ENCODE peak calls at places on chromosomes 1 and 21, in ten cellular contexts. G is RWPE1, I is suprapubic skin, F is mammary epithelial cell, N is progenitor cell of endocrine pancreas, T is GM12864, J is GM20000, M is cardiac fibroblast, S is GM13977, E is A549. P is an unnamed sample.

GRCh38 chr1:168509204-168509603 is 34.6 kb downstream of the XCL2 start:
- DNase-seq in E (no peak), F (no peak), T (no peak), N (no peak), I (no peak), G (no peak), M (no peak), S (no peak), J (no peak), P (no peak)

GRCh38 chr21:37006521-37007291 is at the start of gene RIPPLY3:
- DNase-seq in J (peak), I (no peak), N (peak), G (no peak), M (peak), F (peak), T (no peak), E (no peak), S (peak), P (peak)

GRCh38 chr1:41891403-41891896 is 27.3 kb downstream of the HIVEP3 start:
- DNase-seq in G (peak), E (no peak), S (peak), J (peak), F (peak), T (peak), I (no peak), M (peak), N (no peak), P (peak)

GRCh38 chr1:29708818-29709710 is 472.7 kb downstream of the PTPRU start:
- DNase-seq in I (no peak), F (peak), M (peak), J (no peak), G (peak), N (no peak), S (no peak), E (peak), T (no peak), P (peak)

GRCh38 chr1:84687703-84688460 is 2.4 kb downstream of the SSX2IP start:
- DNase-seq in G (no peak), N (no peak), T (no peak), F (no peak), J (no peak), S (no peak), I (no peak), E (no peak), M (peak), P (no peak)

GRCh38 chr1:150551049-150551783 is 2.0 kb downstream of the ADAMTSL4 start:
- DNase-seq in N (no peak), F (no peak), E (no peak), J (no peak), I (no peak), M (no peak), G (no peak), T (no peak), S (no peak), P (no peak)

GRCh38 chr1:222697858-222698257 is 14.4 kb downstream of the AIDA start:
- DNase-seq in I (no peak), J (no peak), F (no peak), G (no peak), M (peak), N (no peak), T (no peak), E (no peak), S (no peak), P (no peak)

GRCh38 chr1:19974822-19975416 is 4.5 kb downstream of the PLA2G2A start:
- DNase-seq in G (peak), F (peak), J (peak), I (no peak), S (peak), E (peak), T (no peak), M (peak), N (no peak), P (peak)

GRCh38 chr1:96843601-96844000 is 122.0 kb downstream of the PTBP2 start:
- DNase-seq in I (no peak), J (no peak), S (no peak), F (no peak), T (no peak), M (no peak), G (no peak), N (no peak), E (no peak), P (no peak)

GRCh38 chr1:213183036-213183672 is 132.1 kb downstream of the RPS6KC1 start:
- DNase-seq in J (no peak), S (no peak), F (no peak), I (no peak), N (no peak), T (no peak), M (no peak), E (no peak), G (no peak), P (no peak)

GRCh38 chr1:10516244-10516643 is 41.5 kb downstream of the PEX14 start:
- DNase-seq in F (no peak), J (no peak), T (no peak), G (no peak), E (no peak), I (no peak), M (no peak), S (no peak), N (no peak), P (no peak)

GRCh38 chr1:219689774-219690173 is 76.9 kb upstream of the ZC3H11B start:
- DNase-seq in M (no peak), G (no peak), N (no peak), E (no peak), T (no peak), J (no peak), I (no peak), F (no peak), S (no peak), P (no peak)

GRCh38 chr1:55127827-55128343 is 87.3 kb downstream of the USP24 start:
- DNase-seq in N (no peak), M (peak), J (peak), I (no peak), T (peak), G (no peak), S (peak), E (no peak), F (peak), P (no peak)

GRCh38 chr1:15830284-15830657 is 17.2 kb upstream of the SPEN start:
- DNase-seq in G (no peak), N (no peak), J (no peak), I (no peak), M (no peak), S (no peak), T (no peak), F (no peak), E (no peak), P (no peak)

GRCh38 chr1:35808376-35809155 is 750 bp downstream of the AGO4 start:
- DNase-seq in M (peak), E (peak), S (peak), F (peak), N (peak), I (peak), G (peak), T (no peak), J (peak), P (peak)

GRCh38 chr21:36579898-36580297 is 100.0 kb upstream of the CLDN14 start:
- DNase-seq in S (no peak), T (no peak), E (no peak), I (no peak), G (no peak), F (no peak), M (no peak), J (no peak), N (no peak), P (no peak)

GRCh38 chr1:171142081-171142450 is 43.0 kb upstream of the FMO2 start:
- DNase-seq in G (no peak), E (no peak), T (no peak), N (no peak), I (peak), J (no peak), F (no peak), S (no peak), M (peak), P (no peak)

GRCh38 chr1:6911974-6912373 is 126.7 kb downstream of the CAMTA1 start:
- DNase-seq in I (no peak), M (peak), E (no peak), J (no peak), S (no peak), T (no peak), G (no peak), N (no peak), F (no peak), P (no peak)

GRCh38 chr1:231315887-231316286 is 21.8 kb downstream of the EXOC8 start:
- DNase-seq in N (no peak), I (no peak), T (no peak), G (no peak), J (peak), F (peak), M (peak), S (peak), E (peak), P (peak)

GRCh38 chr1:86389315-86389714 is 6.8 kb downstream of the ODF2L start:
- DNase-seq in M (no peak), I (no peak), F (no peak), T (no peak), G (no peak), N (no peak), S (no peak), E (no peak), J (no peak), P (no peak)

GRCh38 chr1:46587072-46587471 is 17.0 kb downstream of the MKNK1 start:
- DNase-seq in E (no peak), G (no peak), I (no peak), M (no peak), T (no peak), N (no peak), F (no peak), S (no peak), J (no peak), P (no peak)

GRCh38 chr1:7885513-7886298 is 32.8 kb upstream of the UTS2 start:
- DNase-seq in S (no peak), J (no peak), N (no peak), G (peak), M (no peak), F (peak), T (no peak), E (no peak), I (peak), P (peak)

DNA sequence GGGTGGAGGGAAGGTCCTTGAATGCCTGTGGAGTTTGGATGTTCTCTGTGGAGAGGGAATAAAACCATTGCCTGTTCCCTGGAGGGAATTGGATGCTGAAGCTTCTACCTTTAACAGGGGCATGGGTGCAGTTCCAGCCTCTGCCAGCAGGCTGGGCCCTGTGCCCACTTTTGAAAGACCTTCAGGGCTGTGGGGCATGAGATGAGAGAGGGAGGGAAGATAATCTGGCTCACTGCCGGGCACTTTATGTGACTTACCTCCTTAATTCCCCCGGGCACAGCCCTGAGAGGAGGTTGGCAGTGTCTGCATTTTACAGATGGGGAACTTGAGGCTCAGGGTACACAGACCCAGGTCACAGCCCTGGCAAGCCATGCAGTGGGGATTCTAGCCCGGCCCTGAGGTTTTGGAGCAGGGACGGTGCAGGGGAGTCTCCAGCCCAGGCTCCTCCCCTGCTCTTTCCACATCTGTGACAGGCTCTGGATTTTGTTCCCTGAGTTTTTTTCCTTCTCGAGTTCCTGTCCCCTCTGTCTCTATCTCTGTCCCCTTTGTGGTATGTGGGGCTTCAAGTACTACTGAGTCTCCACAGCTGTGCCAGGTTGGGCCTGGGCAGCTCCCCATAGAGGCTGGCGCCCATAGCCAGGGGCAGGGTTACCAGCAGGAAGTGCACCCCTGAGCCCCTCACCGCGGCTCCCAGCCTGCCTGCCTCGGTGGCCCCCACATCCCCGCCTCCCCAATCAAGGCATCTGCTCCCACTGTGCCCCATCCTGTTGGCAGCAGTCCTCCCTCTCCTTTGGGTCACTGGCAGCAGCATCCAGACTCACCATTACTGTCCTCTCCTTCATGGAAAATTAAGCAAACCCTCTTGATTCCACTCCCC is 14.0 kb upstream of the THEMIS2 start:
- DNase-seq in F (peak), E (peak), J (peak), N (peak), I (peak), T (no peak), G (peak), M (peak), S (peak), P (peak)
- TF ChIP-seq CTCF in F (peak), E (peak), J (peak), N (peak), I (peak), T (peak), G (peak), M (peak), S (peak), P (peak)

GRCh38 chr1:198157847-198158765 is 1.3 kb downstream of the NEK7 start:
- DNase-seq in E (no peak), M (peak), J (peak), F (peak), G (peak), N (no peak), S (peak), I (no peak), T (no peak), P (no peak)
- TF ChIP-seq CTCF in E (no peak), M (no peak), J (no peak), F (no peak), G (no peak), N (no peak), S (no peak), I (no peak), T (no peak), P (no peak)

GRCh38 chr1:118081387-118081786 is 103.6 kb downstream of the SPAG17 start:
- DNase-seq in T (peak), M (no peak), N (no peak), S (peak), F (no peak), J (peak), I (no peak), G (no peak), E (no peak), P (no peak)

GRCh38 chr1:118082984-118083383 is 102.0 kb downstream of the SPAG17 start:
- DNase-seq in F (no peak), I (no peak), J (no peak), E (no peak), G (no peak), S (no peak), T (no peak), M (no peak), N (no peak), P (no peak)

GRCh38 chr1:118075116-118075515 is 109.9 kb downstream of the SPAG17 start:
- DNase-seq in J (no peak), N (no peak), M (peak), I (no peak), G (peak), T (no peak), F (peak), S (no peak), E (no peak), P (no peak)

GRCh38 chr1:118074101-118074500 is 110.9 kb downstream of the SPAG17 start:
- DNase-seq in S (no peak), F (no peak), G (no peak), M (no peak), I (no peak), J (no peak), E (no peak), N (no peak), T (no peak), P (no peak)

DNA sequence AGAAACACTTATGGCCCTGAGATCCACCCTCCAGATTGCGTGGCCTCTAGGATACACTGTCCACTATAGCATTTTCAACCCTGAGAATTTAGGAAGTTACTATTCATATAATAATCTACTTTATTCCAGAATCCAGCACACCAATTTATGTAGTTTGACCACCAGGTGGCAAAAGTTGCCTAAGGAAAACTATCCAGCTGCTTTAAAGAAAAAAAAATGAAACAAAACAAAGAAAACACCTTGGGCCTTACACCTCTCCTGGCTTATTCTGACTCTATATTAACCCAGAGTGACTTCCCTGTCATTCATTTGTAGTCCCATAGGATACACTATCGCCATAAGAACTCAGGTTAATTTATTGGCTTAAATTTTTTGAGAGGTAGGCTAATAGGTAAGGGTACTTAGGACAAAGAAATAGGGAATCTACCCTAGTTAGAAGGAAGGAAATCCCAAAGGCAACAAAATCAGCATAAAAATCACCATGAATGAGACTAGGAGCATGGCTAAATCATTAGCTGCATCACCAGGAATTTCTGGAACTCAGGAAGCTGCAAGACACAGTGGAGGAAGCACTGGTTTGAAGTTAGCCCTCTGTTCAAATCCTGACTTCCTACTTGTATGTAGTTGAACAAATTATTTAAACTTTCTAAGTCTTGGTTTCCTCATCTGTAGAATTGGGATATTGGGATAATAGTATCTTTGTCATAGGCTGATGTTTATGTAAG is 107.5 kb downstream of the SPAG17 start:
- DNase-seq in E (peak), I (no peak), T (no peak), G (peak), J (no peak), F (peak), N (no peak), S (no peak), M (peak), P (peak)
- TF ChIP-seq CTCF in E (peak), I (peak), T (no peak), G (peak), J (no peak), F (peak), N (peak), S (peak), M (peak), P (no peak)

GRCh38 chr1:17759114-17759513 is 4.0 kb downstream of the ACTL8 start:
- DNase-seq in G (no peak), I (no peak), F (no peak), J (no peak), S (no peak), T (no peak), M (peak), N (no peak), E (no peak), P (peak)
- TF ChIP-seq CTCF in G (no peak), I (no peak), F (no peak), J (peak), S (peak), T (peak), M (peak), N (peak), E (peak), P (peak)

DNA sequence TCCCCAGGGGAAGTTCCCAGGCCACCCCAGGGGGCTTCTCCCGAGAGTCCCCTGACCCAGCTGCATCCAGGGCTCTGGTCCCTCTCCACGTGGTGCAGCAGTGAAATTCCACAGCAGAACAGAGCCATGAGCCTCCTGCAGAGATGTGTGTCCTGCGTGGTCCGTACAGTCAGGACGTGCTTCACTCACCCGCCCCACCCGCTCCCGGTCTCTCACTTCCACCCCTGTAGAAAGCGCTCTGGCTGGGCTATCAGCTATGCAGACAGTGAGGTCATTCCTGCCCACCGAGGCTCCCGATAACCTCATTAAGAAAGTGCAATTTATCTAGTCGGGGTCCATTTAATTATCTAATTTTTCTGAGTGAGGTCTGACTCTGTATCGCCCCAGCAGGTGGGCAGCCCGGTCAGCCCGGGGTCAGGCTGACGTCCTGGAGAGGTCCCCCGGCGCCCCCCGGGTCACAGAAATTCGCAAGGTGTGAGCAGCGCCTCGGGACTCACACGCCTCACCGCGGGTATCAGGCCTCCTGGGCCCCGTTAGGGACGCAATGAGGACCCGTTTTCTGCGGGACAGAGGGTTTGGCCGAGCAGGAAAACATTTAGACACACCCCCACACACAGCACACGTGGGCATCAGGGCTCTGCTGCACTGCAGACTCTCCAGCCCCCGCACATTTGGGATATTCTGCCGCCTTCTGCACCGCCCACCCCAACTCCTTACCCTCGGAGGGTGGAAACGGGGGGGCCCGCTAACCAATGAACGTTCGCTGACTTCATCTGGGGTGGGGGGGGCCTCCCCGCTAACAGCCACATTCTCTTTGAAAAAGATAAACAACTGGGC is 76.7 kb downstream of the PRDM16 start:
- DNase-seq in F (no peak), E (no peak), M (no peak), G (no peak), I (no peak), J (no peak), S (no peak), T (no peak), N (no peak), P (no peak)
- TF ChIP-seq CTCF in F (no peak), E (no peak), M (no peak), G (no peak), I (no peak), J (no peak), S (no peak), T (no peak), N (no peak), P (no peak)

GRCh38 chr1:209072481-209072880 is 511.0 kb upstream of the CAMK1G start:
- DNase-seq in M (no peak), F (peak), T (no peak), E (no peak), I (no peak), G (no peak), N (no peak), S (no peak), J (no peak), P (no peak)

GRCh38 chr1:209074575-209075250 is 508.8 kb upstream of the CAMK1G start:
- DNase-seq in G (no peak), F (no peak), S (no peak), J (no peak), N (no peak), T (no peak), E (no peak), I (no peak), M (no peak), P (no peak)

GRCh38 chr1:209073879-209074278 is 509.6 kb upstream of the CAMK1G start:
- DNase-seq in E (no peak), M (no peak), J (no peak), T (no peak), F (no peak), G (no peak), I (no peak), S (no peak), N (no peak), P (no peak)

GRCh38 chr1:209080170-209080781 is 503.2 kb upstream of the CAMK1G start:
- DNase-seq in S (no peak), I (no peak), M (no peak), T (no peak), F (peak), J (no peak), G (peak), E (peak), N (no peak), P (peak)

DNA sequence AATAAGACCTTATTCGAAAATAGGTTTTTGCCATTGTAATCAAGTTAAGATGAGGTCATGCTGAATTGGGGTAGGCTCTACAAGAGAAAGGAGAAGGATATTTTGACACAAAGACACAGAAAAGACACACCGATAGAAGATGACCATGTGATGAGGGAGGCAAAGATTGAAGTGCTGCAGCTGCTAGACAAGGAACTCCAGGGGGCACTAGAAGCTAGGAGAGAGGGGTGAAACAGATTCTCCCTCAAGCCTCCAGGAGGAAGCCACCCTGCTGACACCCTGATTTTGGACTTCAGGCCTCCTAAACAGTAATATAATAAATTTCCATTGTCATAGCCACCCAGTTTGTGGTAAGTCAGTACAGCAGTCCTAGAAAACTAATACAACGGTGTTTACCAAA is 506.8 kb upstream of the CAMK1G start:
- DNase-seq in T (no peak), S (peak), M (no peak), F (peak), G (no peak), E (no peak), I (no peak), J (peak), N (no peak), P (no peak)
- TF ChIP-seq CTCF in T (peak), S (peak), M (no peak), F (peak), G (no peak), E (peak), I (no peak), J (peak), N (peak), P (no peak)

GRCh38 chr1:185813401-185813979 is 79.3 kb downstream of the HMCN1 start:
- DNase-seq in F (peak), G (peak), E (peak), N (no peak), T (peak), M (peak), S (no peak), I (no peak), J (peak), P (peak)
- TF ChIP-seq CTCF in F (peak), G (peak), E (peak), N (peak), T (peak), M (peak), S (peak), I (peak), J (peak), P (peak)